ENCODE peak calls at places on chromosomes 16 and 17, in eight cellular contexts. J is naive thymus-derived CD4-positive, alpha-beta T cell; L is epithelial cell of proximal tubule; C is ELF-1; X is AG09319; M is NCI-H460; N is tibial artery; I is heart left ventricle. K is an unnamed sample.

GRCh38 chr17:78883090-78883532 is 19.9 kb downstream of the CEP295NL start:
- DNase-seq in J (no peak), L (no peak), C (no peak), X (peak), M (peak), N (peak), I (no peak), K (peak)

GRCh38 chr17:81566461-81567126 is 14.4 kb upstream of the FAAP100 start:
- DNase-seq in J (no peak), L (no peak), C (peak), X (no peak), M (peak), N (peak), I (no peak), K (no peak)

GRCh38 chr16:2836646-2837508 is 6.8 kb downstream of the ZG16B start:
- DNase-seq in J (no peak), L (no peak), C (no peak), X (no peak), M (no peak), N (no peak), I (peak), K (no peak)

GRCh38 chr16:57711-58110 is 4.1 kb downstream of the SNRNP25 start:
- DNase-seq in J (no peak), L (no peak), C (no peak), X (no peak), M (no peak), N (no peak), I (no peak), K (no peak)

GRCh38 chr17:37737971-37738370 is 6.9 kb downstream of the HNF1B start:
- DNase-seq in J (no peak), L (no peak), C (no peak), X (no peak), M (no peak), N (no peak), I (no peak), K (no peak)

GRCh38 chr17:55816532-55817272 is 65.9 kb downstream of the PCTP start:
- DNase-seq in J (no peak), L (no peak), C (no peak), X (no peak), M (no peak), N (no peak), I (no peak), K (no peak)

GRCh38 chr16:3674513-3675295 is 20.2 kb downstream of the DNASE1 start:
- DNase-seq in J (no peak), L (no peak), C (peak), X (no peak), M (no peak), N (no peak), I (peak), K (no peak)

GRCh38 chr16:81137012-81137335 is 40.8 kb upstream of the GCSH start:
- DNase-seq in J (no peak), L (no peak), C (peak), X (no peak), M (peak), N (no peak), I (no peak), K (no peak)

GRCh38 chr17:72903522-72903921 is 189.0 kb downstream of the SLC39A11 start:
- DNase-seq in J (no peak), L (no peak), C (no peak), X (no peak), M (no peak), N (no peak), I (no peak), K (no peak)

GRCh38 chr17:44970136-44970737 is 2.1 kb upstream of the C1QL1 start:
- DNase-seq in J (peak), L (no peak), C (peak), X (no peak), M (no peak), N (no peak), I (no peak), K (no peak)

GRCh38 chr16:8760021-8760420 is 37.4 kb downstream of the TMEM186 start:
- DNase-seq in J (no peak), L (no peak), C (no peak), X (no peak), M (no peak), N (no peak), I (no peak), K (no peak)

GRCh38 chr17:57599271-57600045 is 145.6 kb downstream of the CCDC182 start:
- DNase-seq in J (peak), L (no peak), C (no peak), X (no peak), M (no peak), N (no peak), I (no peak), K (no peak)

GRCh38 chr16:27245276-27246231 is 23.0 kb downstream of the NSMCE1 start:
- DNase-seq in J (no peak), L (peak), C (no peak), X (peak), M (peak), N (peak), I (no peak), K (no peak)

GRCh38 chr16:8173111-8173644 is 417.1 kb downstream of the TMEM114 start:
- DNase-seq in J (no peak), L (peak), C (peak), X (no peak), M (peak), N (peak), I (peak), K (peak)

GRCh38 chr16:28082624-28083023 is 19.1 kb upstream of the GSG1L start:
- DNase-seq in J (no peak), L (no peak), C (peak), X (no peak), M (no peak), N (no peak), I (no peak), K (no peak)

GRCh38 chr17:32527146-32527545 is 40.4 kb downstream of the CDK5R1 start:
- DNase-seq in J (no peak), L (no peak), C (no peak), X (no peak), M (no peak), N (no peak), I (no peak), K (no peak)

GRCh38 chr17:8420041-8420934 is 15.4 kb upstream of the NDEL1 start:
- DNase-seq in J (no peak), L (no peak), C (no peak), X (peak), M (no peak), N (peak), I (peak), K (peak)

GRCh38 chr16:16109453-16110110 is 113.7 kb downstream of the ABCC6 start:
- DNase-seq in J (no peak), L (no peak), C (peak), X (no peak), M (no peak), N (no peak), I (no peak), K (no peak)

GRCh38 chr17:61305024-61305423 is 94.6 kb upstream of the TBX2 start:
- DNase-seq in J (no peak), L (no peak), C (no peak), X (no peak), M (no peak), N (no peak), I (no peak), K (no peak)

GRCh38 chr17:67245694-67246397 is 850 bp upstream of the HELZ start:
- DNase-seq in J (peak), L (no peak), C (peak), X (no peak), M (no peak), N (no peak), I (peak), K (no peak)

GRCh38 chr17:42194133-42194899 is at the start of gene GHDC:
- DNase-seq in J (peak), L (no peak), C (peak), X (no peak), M (peak), N (peak), I (peak), K (peak)

GRCh38 chr17:38556234-38556633 is 49.5 kb downstream of the SRCIN1 start:
- DNase-seq in J (no peak), L (no peak), C (no peak), X (no peak), M (no peak), N (no peak), I (no peak), K (no peak)

GRCh38 chr17:55266051-55266957 is 1.5 kb downstream of the HLF start:
- DNase-seq in J (no peak), L (no peak), C (peak), X (no peak), M (no peak), N (no peak), I (no peak), K (no peak)

GRCh38 chr17:79831367-79832210 is 7.7 kb downstream of the CBX4 start:
- DNase-seq in J (no peak), L (no peak), C (no peak), X (no peak), M (peak), N (peak), I (peak), K (peak)

GRCh38 chr16:3058173-3059030 is 7.0 kb upstream of the IL32 start:
- DNase-seq in J (peak), L (no peak), C (no peak), X (no peak), M (no peak), N (peak), I (peak), K (peak)

GRCh38 chr16:13245713-13246377 is 344.4 kb downstream of the SHISA9 start:
- DNase-seq in J (no peak), L (no peak), C (no peak), X (no peak), M (no peak), N (no peak), I (no peak), K (no peak)

GRCh38 chr17:78488867-78489634 is 88.1 kb downstream of the DNAH17 start:
- DNase-seq in J (no peak), L (no peak), C (peak), X (no peak), M (no peak), N (no peak), I (no peak), K (no peak)

K was measured in cardiac septum.